ENCODE peak calls at places on chromosomes 11 and 22, in four cellular contexts. One of them, this sample, is unnamed.

GRCh38 chr11:39965701-39966100 is 1493.8 kb downstream of the LRRC4C start:
- DNase-seq in GM12878: no peak
- DNase-seq in HepG2: no peak
- DNase-seq in HEK293T: no peak
- DNase-seq in this sample: no peak

GRCh38 chr11:131530411-131530810 is 160.0 kb downstream of the NTM start:
- DNase-seq in HepG2: no peak
- DNase-seq in GM12878: no peak
- DNase-seq in HEK293T: no peak
- DNase-seq in this sample: no peak

GRCh38 chr11:18455686-18456372 is at the start of gene LDHAL6A:
- DNase-seq in HepG2: no peak
- DNase-seq in GM12878: no peak
- DNase-seq in HEK293T: no peak
- DNase-seq in this sample: no peak

GRCh38 chr11:3165152-3165705 is at the start of gene OSBPL5:
- DNase-seq in GM12878: no peak
- DNase-seq in HepG2: no peak
- DNase-seq in HEK293T: peak
- DNase-seq in this sample: peak

GRCh38 chr11:17473071-17473744 is 3.4 kb downstream of the ABCC8 start:
- DNase-seq in GM12878: no peak
- DNase-seq in HEK293T: peak
- DNase-seq in HepG2: peak
- DNase-seq in this sample: peak

GRCh38 chr11:6734616-6735015 is 37.2 kb downstream of the OR2AG2 start:
- DNase-seq in GM12878: no peak
- DNase-seq in HEK293T: no peak
- DNase-seq in HepG2: no peak
- DNase-seq in this sample: no peak

GRCh38 chr11:134181707-134182106 is 42.1 kb downstream of the NCAPD3 start:
- DNase-seq in HepG2: no peak
- DNase-seq in GM12878: no peak
- DNase-seq in HEK293T: no peak
- DNase-seq in this sample: no peak

GRCh38 chr11:14623036-14623435 is 20.6 kb upstream of the PDE3B start:
- DNase-seq in HepG2: no peak
- DNase-seq in HEK293T: no peak
- DNase-seq in GM12878: no peak
- DNase-seq in this sample: peak

GRCh38 chr11:119376197-119376847 is 5.2 kb downstream of the USP2 start:
- DNase-seq in GM12878: no peak
- DNase-seq in HEK293T: no peak
- DNase-seq in HepG2: peak
- DNase-seq in this sample: no peak

GRCh38 chr22:23984430-23984829 is 4.5 kb downstream of the GSTT2 start:
- DNase-seq in GM12878: no peak
- DNase-seq in HepG2: no peak
- DNase-seq in HEK293T: peak
- DNase-seq in this sample: no peak

GRCh38 chr22:34760276-34761008 is 305.5 kb upstream of the ISX start:
- DNase-seq in HepG2: no peak
- DNase-seq in HEK293T: no peak
- DNase-seq in GM12878: no peak
- DNase-seq in this sample: no peak

GRCh38 chr22:42769238-42769573 is 48.5 kb upstream of the A4GALT start:
- DNase-seq in HEK293T: no peak
- DNase-seq in GM12878: no peak
- DNase-seq in HepG2: no peak
- DNase-seq in this sample: no peak

GRCh38 chr22:35611891-35612576 is 5.1 kb downstream of the MB start:
- DNase-seq in HEK293T: no peak
- DNase-seq in GM12878: peak
- DNase-seq in HepG2: no peak
- DNase-seq in this sample: no peak

GRCh38 chr11:27976262-27976661 is 131.7 kb downstream of the KIF18A start:
- DNase-seq in GM12878: no peak
- DNase-seq in HEK293T: no peak
- DNase-seq in HepG2: no peak
- DNase-seq in this sample: no peak

GRCh38 chr11:60857378-60858232 is 1.9 kb upstream of the PTGDR2 start:
- DNase-seq in HEK293T: no peak
- DNase-seq in GM12878: no peak
- DNase-seq in HepG2: no peak
- DNase-seq in this sample: no peak

GRCh38 chr11:2361565-2361964 is 15.5 kb upstream of the CD81 start:
- DNase-seq in HEK293T: no peak
- DNase-seq in HepG2: no peak
- DNase-seq in GM12878: no peak
- DNase-seq in this sample: no peak

GRCh38 chr11:102513869-102514268 is 16.7 kb downstream of the MMP7 start:
- DNase-seq in GM12878: no peak
- DNase-seq in HEK293T: no peak
- DNase-seq in HepG2: no peak
- DNase-seq in this sample: no peak

GRCh38 chr11:19607656-19608360 is 104.8 kb upstream of the NAV2 start:
- DNase-seq in HEK293T: no peak
- DNase-seq in HepG2: no peak
- DNase-seq in GM12878: no peak
- DNase-seq in this sample: no peak

GRCh38 chr11:61486004-61486615 is 22.4 kb upstream of the LRRC10B start:
- DNase-seq in HEK293T: no peak
- DNase-seq in HepG2: no peak
- DNase-seq in GM12878: no peak
- DNase-seq in this sample: no peak

GRCh38 chr22:17158568-17159503 is at the start of gene HDHD5:
- DNase-seq in GM12878: no peak
- DNase-seq in HEK293T: peak
- DNase-seq in HepG2: no peak
- DNase-seq in this sample: peak

GRCh38 chr11:65279713-65280459 is 18.1 kb downstream of the POLA2 start:
- DNase-seq in GM12878: peak
- DNase-seq in HEK293T: no peak
- DNase-seq in HepG2: peak
- DNase-seq in this sample: no peak

GRCh38 chr11:45580399-45580798 is 85.0 kb downstream of the CHST1 start:
- DNase-seq in HepG2: no peak
- DNase-seq in HEK293T: peak
- DNase-seq in GM12878: no peak
- DNase-seq in this sample: no peak

DNA sequence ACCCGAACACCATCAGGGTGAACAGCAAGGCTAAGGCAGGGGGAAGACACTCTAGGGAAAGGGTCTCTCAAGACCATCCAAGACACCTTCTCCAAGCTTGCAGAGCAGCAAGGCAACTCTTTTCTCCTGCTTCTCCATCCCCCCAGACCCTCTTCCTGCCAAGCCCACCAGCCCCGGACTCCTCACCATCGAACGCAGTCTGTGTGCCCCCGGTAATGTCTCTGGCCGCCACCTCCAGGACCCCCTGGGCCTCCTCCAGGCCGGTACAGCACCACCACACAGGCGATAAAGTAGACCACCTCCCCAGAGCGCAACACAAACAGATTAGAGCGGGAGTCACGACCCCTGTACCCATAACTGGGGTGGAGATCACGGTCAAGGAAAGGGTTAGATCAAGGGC is 3.8 kb downstream of the EML3 start:
- DNase-seq in HEK293T: no peak
- DNase-seq in GM12878: no peak
- DNase-seq in HepG2: no peak
- DNase-seq in this sample: no peak
- TF ChIP-seq FOXK2 in HEK293T: no peak
- TF ChIP-seq FOXK2 in GM12878: no peak
- TF ChIP-seq FOXK2 in HepG2: no peak
- TF ChIP-seq FOXK2 in this sample: no peak

GRCh38 chr22:30435674-30436126 is 10.1 kb downstream of the MTFP1 start:
- DNase-seq in HepG2: no peak
- DNase-seq in HEK293T: no peak
- DNase-seq in GM12878: no peak
- DNase-seq in this sample: peak
- TF ChIP-seq FOXK2 in HepG2: no peak
- TF ChIP-seq FOXK2 in HEK293T: no peak
- TF ChIP-seq FOXK2 in GM12878: no peak
- TF ChIP-seq FOXK2 in this sample: no peak

GRCh38 chr11:35750981-35751663 is 88.5 kb downstream of the TRIM44 start:
- DNase-seq in GM12878: no peak
- DNase-seq in HepG2: no peak
- DNase-seq in HEK293T: no peak
- DNase-seq in this sample: no peak
- TF ChIP-seq FOXK2 in GM12878: no peak
- TF ChIP-seq FOXK2 in HepG2: no peak
- TF ChIP-seq FOXK2 in HEK293T: no peak
- TF ChIP-seq FOXK2 in this sample: no peak

DNA sequence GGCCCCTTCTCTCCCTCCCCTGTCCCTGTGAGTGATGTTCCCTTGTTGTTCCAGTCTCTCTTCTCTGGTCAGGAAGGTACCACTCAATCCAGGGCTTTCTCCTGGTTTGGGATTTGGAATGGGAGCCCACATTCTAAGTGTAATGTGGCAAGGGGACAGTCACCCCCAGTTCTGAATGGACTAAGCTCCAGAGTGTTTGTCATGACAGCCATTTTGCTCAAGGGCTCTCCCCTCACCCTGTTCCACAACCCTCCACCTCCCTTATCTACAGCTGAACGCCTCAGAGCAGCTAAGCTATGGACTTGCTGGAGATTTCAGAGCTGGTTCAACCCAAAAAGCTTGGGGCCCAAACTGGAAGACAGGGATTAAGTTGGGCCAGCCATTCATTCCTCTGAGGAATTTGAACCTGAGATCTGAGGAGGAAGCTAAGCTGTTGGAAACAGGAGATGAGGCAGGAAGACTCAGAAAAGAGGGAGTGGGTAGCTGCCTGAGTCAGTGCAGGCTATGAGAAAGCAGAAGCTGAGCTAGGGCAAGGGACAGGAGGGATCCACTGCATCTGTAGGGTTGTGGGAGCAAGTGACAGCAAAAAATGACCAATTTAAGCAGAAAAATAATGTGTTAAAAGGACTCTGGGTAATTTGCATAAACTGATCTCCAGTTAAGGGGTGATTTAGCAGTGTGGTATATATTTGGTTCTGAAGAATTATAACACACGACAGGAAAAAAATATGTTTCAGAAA is 22.9 kb upstream of the FCHSD2 start:
- DNase-seq in GM12878: no peak
- DNase-seq in HEK293T: no peak
- DNase-seq in HepG2: no peak
- DNase-seq in this sample: no peak
- TF ChIP-seq FOXK2 in GM12878: no peak
- TF ChIP-seq FOXK2 in HEK293T: no peak
- TF ChIP-seq FOXK2 in HepG2: no peak
- TF ChIP-seq FOXK2 in this sample: no peak

GRCh38 chr11:59779487-59779886 is 24.3 kb downstream of the STX3 start:
- DNase-seq in GM12878: no peak
- DNase-seq in HepG2: no peak
- DNase-seq in HEK293T: no peak
- DNase-seq in this sample: no peak

GRCh38 chr11:59783632-59784090 is 26.9 kb downstream of the MRPL16 start:
- DNase-seq in HepG2: no peak
- DNase-seq in GM12878: no peak
- DNase-seq in HEK293T: no peak
- DNase-seq in this sample: no peak

GRCh38 chr11:59778122-59778521 is 22.9 kb downstream of the STX3 start:
- DNase-seq in HEK293T: no peak
- DNase-seq in GM12878: no peak
- DNase-seq in HepG2: peak
- DNase-seq in this sample: no peak

GRCh38 chr11:59785818-59786217 is 24.8 kb downstream of the MRPL16 start:
- DNase-seq in GM12878: no peak
- DNase-seq in HEK293T: no peak
- DNase-seq in HepG2: no peak
- DNase-seq in this sample: no peak

DNA sequence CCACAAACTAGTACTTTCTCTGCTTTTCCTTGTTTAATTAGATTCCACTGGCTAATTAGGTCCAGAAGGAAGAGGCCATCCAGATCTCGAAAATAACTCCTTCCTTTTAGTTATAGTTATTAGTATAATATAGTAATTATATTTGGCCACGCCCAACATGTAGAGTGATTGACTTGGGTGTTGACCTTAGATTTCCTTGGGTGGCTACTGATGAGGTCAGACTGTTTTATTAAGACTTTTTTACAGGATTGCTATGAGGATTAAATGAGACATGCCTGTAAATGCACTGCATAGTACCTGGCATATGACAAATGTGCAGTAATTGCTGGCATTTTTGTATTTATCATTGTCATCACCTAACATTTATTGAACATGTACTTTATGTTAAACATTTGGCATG is 26.9 kb downstream of the STX3 start:
- DNase-seq in HepG2: no peak
- DNase-seq in HEK293T: no peak
- DNase-seq in GM12878: no peak
- DNase-seq in this sample: no peak
- TF ChIP-seq FOXK2 in HepG2: no peak
- TF ChIP-seq FOXK2 in HEK293T: no peak
- TF ChIP-seq FOXK2 in GM12878: no peak
- TF ChIP-seq FOXK2 in this sample: no peak

GRCh38 chr11:24866743-24867142 is 369.9 kb downstream of the LUZP2 start:
- DNase-seq in GM12878: no peak
- DNase-seq in HEK293T: no peak
- DNase-seq in HepG2: no peak
- DNase-seq in this sample: no peak

GRCh38 chr11:24872912-24873311 is 376.1 kb downstream of the LUZP2 start:
- DNase-seq in GM12878: no peak
- DNase-seq in HEK293T: no peak
- DNase-seq in HepG2: no peak
- DNase-seq in this sample: no peak

GRCh38 chr11:24870048-24870447 is 373.2 kb downstream of the LUZP2 start:
- DNase-seq in HEK293T: no peak
- DNase-seq in GM12878: no peak
- DNase-seq in HepG2: no peak
- DNase-seq in this sample: no peak
- TF ChIP-seq FOXK2 in HEK293T: no peak
- TF ChIP-seq FOXK2 in GM12878: no peak
- TF ChIP-seq FOXK2 in HepG2: no peak
- TF ChIP-seq FOXK2 in this sample: no peak